ENCODE peak calls at places on chromosomes 3 and 15, in seven cellular contexts. W, Y, N, Z, V, F and L are unnamed samples.

GRCh38 chr3:9223683-9224082 is 25.8 kb downstream of the SRGAP3 start:
- DNase-seq in W (no peak), Y (no peak), N (no peak), Z (no peak), V (no peak), F (no peak), L (no peak)

GRCh38 chr3:65245133-65246076 is 557.6 kb upstream of the ADAMTS9 start:
- DNase-seq in W (no peak), Y (peak), N (no peak), Z (no peak), V (no peak), F (no peak), L (no peak)

GRCh38 chr15:57696146-57696545 is 10.4 kb upstream of the POLR2M start:
- DNase-seq in W (no peak), Y (no peak), N (no peak), Z (no peak), V (no peak), F (no peak), L (no peak)

GRCh38 chr15:68154923-68155559 is 50.1 kb downstream of the CALML4 start:
- DNase-seq in W (no peak), Y (peak), N (peak), Z (no peak), V (no peak), F (peak), L (no peak)

GRCh38 chr3:37864904-37865303 is 3.2 kb downstream of the CTDSPL start:
- DNase-seq in W (no peak), Y (no peak), N (no peak), Z (no peak), V (no peak), F (no peak), L (no peak)

GRCh38 chr3:79521221-79521848 is 246.5 kb downstream of the ROBO1 start:
- DNase-seq in W (no peak), Y (peak), N (no peak), Z (no peak), V (no peak), F (no peak), L (peak)

GRCh38 chr3:122572940-122573412 is 4.5 kb upstream of the PARP15 start:
- DNase-seq in W (no peak), Y (peak), N (no peak), Z (no peak), V (no peak), F (no peak), L (peak)

GRCh38 chr3:27165348-27165747 is 203.8 kb downstream of the NEK10 start:
- DNase-seq in W (no peak), Y (peak), N (no peak), Z (no peak), V (no peak), F (no peak), L (no peak)

GRCh38 chr15:99424978-99425665 is 140.7 kb upstream of the MEF2A start:
- DNase-seq in W (peak), Y (peak), N (no peak), Z (peak), V (no peak), F (peak), L (no peak)

GRCh38 chr15:79265167-79265566 is 17.4 kb upstream of the ANKRD34C start:
- DNase-seq in W (no peak), Y (no peak), N (no peak), Z (no peak), V (no peak), F (no peak), L (no peak)

GRCh38 chr15:44068346-44068745 is 126.7 kb downstream of the FRMD5 start:
- DNase-seq in W (no peak), Y (no peak), N (no peak), Z (no peak), V (no peak), F (no peak), L (no peak)

GRCh38 chr3:177781686-177782161 is 584.4 kb upstream of the TBL1XR1 start:
- DNase-seq in W (peak), Y (peak), N (peak), Z (peak), V (peak), F (peak), L (no peak)

DNA sequence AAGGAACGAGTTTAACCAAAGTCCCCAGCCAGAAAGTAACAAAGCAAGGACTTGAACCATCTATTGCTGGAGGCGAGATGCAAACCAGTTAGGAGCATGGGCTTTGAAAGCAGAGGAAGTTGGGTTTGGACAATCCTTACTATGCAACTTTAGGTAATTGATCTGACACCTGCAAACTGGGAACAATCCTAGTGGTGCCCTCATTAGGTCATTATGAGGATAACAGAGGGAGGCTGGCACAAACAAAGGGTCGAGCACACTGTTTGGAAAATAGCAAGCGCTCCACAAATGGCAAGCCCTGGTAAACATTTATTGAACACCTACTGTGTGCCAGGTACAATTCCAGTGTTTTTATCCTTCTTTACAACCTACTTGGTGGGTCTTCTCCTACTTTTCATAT is 45.6 kb downstream of the WNT5A start:
- DNase-seq in W (no peak), Y (no peak), N (no peak), Z (no peak), V (no peak), F (no peak), L (no peak)
- TF ChIP-seq CTCF in W (no peak), Y (no peak), N (no peak), Z (no peak), V (no peak), F (no peak), L (no peak)

GRCh38 chr3:117101697-117102096 is 392.1 kb downstream of the TUSC7 start:
- DNase-seq in W (no peak), Y (no peak), N (no peak), Z (no peak), V (no peak), F (no peak), L (no peak)

GRCh38 chr3:117104792-117105191 is 395.2 kb downstream of the TUSC7 start:
- DNase-seq in W (no peak), Y (no peak), N (no peak), Z (no peak), V (no peak), F (no peak), L (no peak)

GRCh38 chr3:117103645-117104044 is 394.1 kb downstream of the TUSC7 start:
- DNase-seq in W (no peak), Y (no peak), N (no peak), Z (no peak), V (no peak), F (no peak), L (no peak)

GRCh38 chr3:117104381-117104780 is 394.8 kb downstream of the TUSC7 start:
- DNase-seq in W (no peak), Y (peak), N (no peak), Z (no peak), V (no peak), F (no peak), L (no peak)

GRCh38 chr3:117102441-117102840 is 392.9 kb downstream of the TUSC7 start:
- DNase-seq in W (no peak), Y (no peak), N (no peak), Z (no peak), V (no peak), F (no peak), L (no peak)
- TF ChIP-seq CTCF in W (no peak), Y (no peak), N (no peak), Z (no peak), V (no peak), F (no peak), L (no peak)

GRCh38 chr3:184040010-184040409 is 8.5 kb downstream of the HTR3D start:
- DNase-seq in W (no peak), Y (peak), N (no peak), Z (no peak), V (no peak), F (no peak), L (no peak)

GRCh38 chr3:184042617-184043016 is 10.2 kb upstream of the HTR3C start:
- DNase-seq in W (no peak), Y (no peak), N (no peak), Z (no peak), V (no peak), F (no peak), L (no peak)

GRCh38 chr3:184039414-184039813 is 7.9 kb downstream of the HTR3D start:
- DNase-seq in W (no peak), Y (peak), N (no peak), Z (no peak), V (no peak), F (no peak), L (peak)

DNA sequence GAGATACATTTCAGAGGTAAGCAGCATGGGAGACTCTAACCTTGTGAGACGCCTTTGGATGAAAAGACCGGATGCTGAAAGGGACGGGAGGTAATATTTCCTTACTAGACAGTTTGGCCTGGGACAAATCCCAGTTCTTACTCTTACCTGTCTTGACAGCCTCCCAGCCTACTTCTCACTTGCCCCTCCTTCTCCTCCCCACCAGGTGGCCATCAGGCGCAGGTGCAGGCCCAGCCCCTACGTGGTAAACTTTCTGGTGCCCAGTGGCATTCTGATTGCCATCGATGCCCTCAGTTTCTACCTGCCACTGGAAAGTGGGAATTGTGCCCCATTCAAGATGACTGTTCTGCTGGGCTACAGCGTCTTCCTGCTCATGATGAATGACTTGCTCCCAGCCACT is 6.3 kb downstream of the HTR3D start:
- DNase-seq in W (no peak), Y (no peak), N (no peak), Z (peak), V (no peak), F (no peak), L (no peak)
- TF ChIP-seq CTCF in W (no peak), Y (no peak), N (no peak), Z (no peak), V (no peak), F (no peak), L (no peak)

GRCh38 chr15:35697549-35698299 is 151.8 kb upstream of the DPH6 start:
- DNase-seq in W (no peak), Y (peak), N (peak), Z (no peak), V (no peak), F (no peak), L (no peak)
- TF ChIP-seq CTCF in W (peak), Y (no peak), N (peak), Z (no peak), V (peak), F (no peak), L (no peak)

DNA sequence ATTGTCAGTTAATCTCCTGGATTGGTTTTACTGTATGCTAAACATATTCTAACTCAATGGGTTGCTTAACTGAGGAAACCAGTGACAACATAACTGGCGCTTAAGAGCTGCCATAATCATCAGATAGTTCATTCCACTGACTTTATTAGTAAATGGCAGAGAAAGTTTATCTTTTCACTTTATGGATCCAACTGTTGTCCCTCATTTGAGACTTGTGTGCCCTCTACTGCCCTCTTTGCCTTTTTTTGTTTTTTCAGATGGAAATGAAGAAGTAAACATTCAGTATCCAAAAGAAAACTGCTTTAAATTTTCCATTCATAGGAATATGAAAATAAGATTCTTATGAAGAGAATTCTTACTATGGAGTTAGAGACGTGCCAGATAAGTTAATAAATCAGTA is 93.5 kb downstream of the NPTN start:
- DNase-seq in W (no peak), Y (no peak), N (no peak), Z (no peak), V (no peak), F (no peak), L (no peak)
- TF ChIP-seq CTCF in W (peak), Y (no peak), N (no peak), Z (no peak), V (no peak), F (no peak), L (no peak)

DNA sequence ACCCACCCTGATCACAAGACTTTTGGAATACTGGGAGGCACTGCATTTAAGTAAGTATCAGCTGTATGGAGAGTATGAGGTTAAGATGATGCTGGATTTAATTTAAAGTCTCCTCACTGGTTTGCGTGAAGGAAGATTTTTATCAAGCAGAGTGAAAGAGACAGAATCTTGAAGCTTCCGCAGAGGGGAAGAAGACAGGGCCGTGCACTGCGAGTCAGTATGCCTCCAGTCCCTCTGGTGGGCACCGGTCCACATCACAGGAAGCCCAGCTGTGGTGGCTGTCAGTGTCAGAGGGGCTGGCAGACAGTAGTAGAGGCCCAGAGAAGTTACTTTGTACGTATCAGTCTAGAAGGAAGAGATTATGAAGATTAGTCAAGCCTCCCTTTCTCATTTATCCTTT is 379.0 kb upstream of the TPRG1 start:
- DNase-seq in W (peak), Y (peak), N (no peak), Z (peak), V (no peak), F (no peak), L (no peak)
- TF ChIP-seq CTCF in W (peak), Y (peak), N (no peak), Z (no peak), V (peak), F (no peak), L (no peak)

DNA sequence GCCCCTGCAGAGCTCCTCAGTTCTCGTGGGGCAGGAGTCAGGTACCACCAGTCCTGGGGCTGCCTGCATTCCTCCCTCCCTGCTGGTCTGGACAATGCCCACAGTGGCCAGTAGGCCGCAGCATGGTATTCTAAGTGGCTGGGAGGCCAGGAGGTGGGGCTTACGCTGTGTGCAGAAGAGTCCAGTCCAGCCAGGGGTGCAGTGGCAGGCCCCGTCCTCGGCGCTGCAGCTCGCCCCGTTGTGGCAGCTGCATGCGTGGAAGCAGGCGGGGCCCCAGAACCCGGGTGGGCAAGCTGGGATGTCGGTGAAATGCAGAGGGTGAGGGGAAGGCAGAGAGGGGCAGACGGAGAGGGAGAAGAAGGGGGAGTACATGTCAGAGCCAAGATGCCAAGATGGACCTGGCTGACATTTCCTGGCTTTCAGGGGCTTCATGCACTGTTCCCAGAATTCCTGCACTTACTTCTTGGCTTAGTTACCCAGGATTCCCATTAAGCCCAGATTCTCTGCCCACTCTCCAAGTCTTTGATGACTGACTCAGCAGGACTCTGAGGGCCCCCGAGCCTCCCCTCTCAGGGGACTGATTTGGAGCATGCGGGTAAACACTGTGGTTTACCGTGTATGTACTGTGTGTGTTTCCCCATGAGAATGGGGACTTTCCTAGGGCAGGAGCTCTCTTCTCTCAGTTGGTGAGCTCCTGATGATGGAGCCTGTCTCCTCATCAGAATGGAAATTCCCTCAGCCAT is 47.5 kb downstream of the RAB11A start:
- DNase-seq in W (peak), Y (peak), N (peak), Z (peak), V (no peak), F (peak), L (no peak)
- TF ChIP-seq CTCF in W (peak), Y (peak), N (peak), Z (peak), V (peak), F (peak), L (no peak)

DNA sequence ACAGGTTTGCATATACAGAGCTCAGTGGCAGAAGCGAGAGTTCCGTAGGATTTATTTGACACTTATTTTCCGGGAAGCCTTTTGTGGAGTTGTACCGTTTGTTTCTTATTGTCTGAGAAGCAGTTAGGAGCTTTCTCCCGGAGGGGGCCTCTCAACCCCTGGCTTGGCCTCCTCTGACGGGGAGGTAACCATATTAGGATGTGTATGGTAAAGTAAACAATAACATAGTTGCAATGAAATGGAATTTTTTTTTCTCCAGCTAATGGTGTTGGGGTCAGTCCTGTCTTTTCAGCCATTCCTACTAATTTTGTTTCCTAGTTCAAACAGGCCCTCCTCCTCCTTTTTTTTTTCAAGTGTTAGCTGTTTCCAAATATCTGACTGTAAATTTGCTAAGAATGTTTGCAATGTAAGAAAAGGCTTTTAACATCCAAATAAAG is 338.5 kb downstream of the FOXP1 start:
- DNase-seq in W (no peak), Y (peak), N (peak), Z (no peak), V (no peak), F (no peak), L (no peak)
- TF ChIP-seq CTCF in W (no peak), Y (no peak), N (no peak), Z (no peak), V (no peak), F (no peak), L (no peak)